ENCODE peak calls at places on chromosomes 3 and 15, in eight cellular contexts. H, I, M, N, C, U, O and R are unnamed samples.

GRCh38 chr3:177410734-177411133 is 213.5 kb upstream of the TBL1XR1 start:
- DNase-seq in H (peak; percentile 68), I (no peak), M (no peak), N (no peak), C (peak; percentile 51), U (no peak), O (no peak), R (no peak)

GRCh38 chr3:151837057-151837456 is 23.1 kb downstream of the AADAC start:
- DNase-seq in H (peak; percentile 23), I (peak; percentile 79), M (no peak), N (no peak), C (no peak), U (no peak), O (peak; percentile 42), R (no peak)

GRCh38 chr3:127183931-127184869 is 8.7 kb upstream of the PRR23E start:
- DNase-seq in H (no peak), I (no peak), M (peak; percentile 16), N (no peak), C (no peak), U (no peak), O (no peak), R (peak; percentile 29)

GRCh38 chr3:129967761-129968160 is 6.8 kb upstream of the TRH start:
- DNase-seq in H (no peak), I (no peak), M (no peak), N (no peak), C (no peak), U (no peak), O (no peak), R (no peak)

GRCh38 chr3:50242778-50243551 is 7.0 kb downstream of the GNAI2 start:
- DNase-seq in H (no peak), I (no peak), M (peak; percentile 90), N (peak; percentile 82), C (no peak), U (no peak), O (no peak), R (peak; percentile 91)

GRCh38 chr3:82055792-82056191 is 294.3 kb upstream of the GBE1 start:
- DNase-seq in H (no peak), I (no peak), M (no peak), N (no peak), C (no peak), U (no peak), O (no peak), R (no peak)

GRCh38 chr3:71987089-71987735 is 202.3 kb upstream of the PROK2 start:
- DNase-seq in H (no peak), I (no peak), M (no peak), N (no peak), C (no peak), U (no peak), O (no peak), R (no peak)

GRCh38 chr15:58545307-58546065 is 113.7 kb downstream of the LIPC start:
- DNase-seq in H (no peak), I (no peak), M (no peak), N (no peak), C (no peak), U (no peak), O (no peak), R (peak; percentile 40)

GRCh38 chr3:10437272-10437994 is 68.0 kb downstream of the ATP2B2 start:
- DNase-seq in H (no peak), I (no peak), M (no peak), N (no peak), C (peak; percentile 75), U (no peak), O (no peak), R (peak; percentile 67)

GRCh38 chr3:37990527-37990926 is at the start of gene VILL:
- DNase-seq in H (no peak), I (no peak), M (peak; percentile 78), N (no peak), C (no peak), U (no peak), O (no peak), R (peak; percentile 89)

GRCh38 chr3:128322030-128323022 is 144.4 kb downstream of the DNAJB8 start:
- DNase-seq in H (peak; percentile 73), I (peak; percentile 13), M (no peak), N (peak; percentile 42), C (peak; percentile 83), U (no peak), O (peak; percentile 69), R (peak; percentile 57)

GRCh38 chr3:149575213-149575961 is 82.4 kb downstream of the WWTR1 start:
- DNase-seq in H (no peak), I (peak; percentile 61), M (no peak), N (peak; percentile 45), C (no peak), U (no peak), O (peak; percentile 18), R (no peak)

GRCh38 chr3:131485116-131485515 is 17.7 kb downstream of the MRPL3 start:
- DNase-seq in H (no peak), I (no peak), M (no peak), N (no peak), C (no peak), U (no peak), O (no peak), R (no peak)

GRCh38 chr15:85754993-85755392 is 39.7 kb downstream of the KLHL25 start:
- DNase-seq in H (peak; percentile 63), I (no peak), M (peak; percentile 32), N (peak; percentile 63), C (no peak), U (no peak), O (no peak), R (peak; percentile 37)

GRCh38 chr3:28008235-28008634 is 233.2 kb upstream of the CMC1 start:
- DNase-seq in H (no peak), I (no peak), M (no peak), N (peak; percentile 26), C (no peak), U (no peak), O (no peak), R (no peak)

GRCh38 chr3:25306741-25307140 is 121.3 kb upstream of the RARB start:
- DNase-seq in H (no peak), I (no peak), M (no peak), N (no peak), C (no peak), U (no peak), O (no peak), R (no peak)

GRCh38 chr3:97189835-97190234 is 375.4 kb downstream of the EPHA6 start:
- DNase-seq in H (no peak), I (no peak), M (no peak), N (no peak), C (no peak), U (no peak), O (no peak), R (no peak)

GRCh38 chr3:377158-377561 is 180.6 kb downstream of the CHL1 start:
- DNase-seq in H (no peak), I (peak; percentile 4), M (no peak), N (no peak), C (no peak), U (no peak), O (peak; percentile 31), R (no peak)
- H3K9me3 ChIP-seq in H (no peaks in the 10 kb centered on the region), I (no peaks in the 10 kb centered on the region), M (no peaks in the 10 kb centered on the region), N (no peaks in the 10 kb centered on the region), C (no peaks in the 10 kb centered on the region), U (no peaks in the 10 kb centered on the region), O (no peaks in the 10 kb centered on the region), R (no peaks in the 10 kb centered on the region)

DNA sequence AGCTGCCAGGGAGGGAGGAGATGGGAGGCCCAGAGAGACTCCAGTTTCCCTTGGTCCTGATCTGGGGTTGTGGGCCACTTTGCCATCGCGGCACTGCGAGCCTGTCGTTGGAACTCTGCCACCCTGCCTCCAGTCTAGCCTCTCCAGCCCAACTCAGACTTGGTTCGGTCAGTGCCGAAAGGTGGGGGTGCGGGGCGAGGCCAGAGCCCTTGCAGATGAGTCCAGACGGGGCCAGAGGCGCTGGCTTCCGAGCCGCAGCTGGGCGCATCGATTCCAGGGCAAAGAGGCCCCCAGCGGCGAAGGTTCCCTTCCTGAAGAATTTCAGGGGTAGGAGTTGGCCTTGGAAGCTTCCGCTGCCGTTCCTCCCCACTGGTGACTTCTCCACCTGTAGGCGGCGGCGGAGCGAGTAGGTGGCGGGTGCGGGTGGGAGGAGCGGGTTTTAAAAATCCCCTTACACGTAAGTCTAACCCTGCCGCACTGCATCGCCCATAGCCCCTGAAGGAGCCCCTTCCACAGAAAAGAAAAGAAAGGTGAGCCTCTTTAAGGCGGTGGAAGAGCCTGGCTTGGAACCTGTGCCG is 5.1 kb downstream of the WNT5A start:
- DNase-seq in H (peak; percentile 12), I (no peak), M (no peak), N (no peak), C (no peak), U (peak; percentile 74), O (peak; percentile 46), R (no peak)
- TF ChIP-seq CTCF in H (no peak), I (no peak), M (no peak), N (no peak), C (no peak), U (no peak), O (peak; percentile 33), R (no peak)

DNA sequence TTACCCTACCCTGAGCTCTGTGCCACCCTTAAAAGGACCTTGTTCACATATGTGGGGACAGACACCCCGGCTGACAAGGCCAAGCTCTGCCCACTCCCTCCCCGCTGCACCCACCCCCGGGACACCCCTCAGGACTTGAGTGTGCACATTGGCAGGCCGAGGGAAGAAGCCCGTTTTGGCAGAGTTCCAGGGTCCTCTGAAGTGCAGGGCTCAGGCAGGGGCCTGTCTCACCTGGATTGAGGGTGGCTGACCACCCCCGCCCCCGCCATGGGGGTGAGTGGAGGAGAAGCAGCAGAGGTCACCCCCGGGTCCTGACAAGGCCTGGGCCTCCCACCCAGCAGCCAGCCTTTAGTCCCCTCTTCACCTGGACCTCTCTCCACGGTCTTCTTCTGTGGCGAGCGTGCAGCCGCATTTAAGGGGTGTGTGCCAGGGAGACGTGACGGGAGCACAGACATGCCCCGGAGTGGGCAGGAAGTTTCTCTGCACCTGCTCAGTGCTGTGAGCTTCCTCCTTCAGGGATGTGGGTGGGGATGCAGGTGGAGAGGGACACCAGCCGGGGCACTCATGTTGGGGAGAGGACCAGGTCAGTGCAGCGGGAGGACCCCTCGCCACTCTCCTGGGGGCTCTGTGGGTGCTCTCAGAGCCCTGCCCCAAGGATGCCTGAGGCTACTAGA is 50.7 kb downstream of the LINGO1 start:
- DNase-seq in H (no peak), I (no peak), M (no peak), N (no peak), C (no peak), U (peak; percentile 64), O (no peak), R (no peak)
- H3K27ac ChIP-seq in H (no peak overlapping the region), I (no peak overlapping the region), M (no peak overlapping the region), N (no peak overlapping the region), C (no peak overlapping the region), U (no peak overlapping the region), O (no peak overlapping the region), R (no peak overlapping the region)

GRCh38 chr15:25054329-25054728 is 99.5 kb downstream of the SNRPN start:
- DNase-seq in H (no peak), I (no peak), M (no peak), N (no peak), C (peak; percentile 43), U (no peak), O (no peak), R (peak; percentile 14)

GRCh38 chr15:25054943-25055342 is 100.2 kb downstream of the SNRPN start:
- DNase-seq in H (no peak), I (no peak), M (no peak), N (no peak), C (peak; percentile 25), U (no peak), O (no peak), R (no peak)

GRCh38 chr15:25052191-25052999 is 97.6 kb downstream of the SNRPN start:
- DNase-seq in H (no peak), I (no peak), M (no peak), N (peak; percentile 2), C (peak; percentile 36), U (no peak), O (no peak), R (no peak)

GRCh38 chr15:25053000-25053815 is 98.4 kb downstream of the SNRPN start:
- DNase-seq in H (no peak), I (no peak), M (no peak), N (no peak), C (peak; percentile 32), U (no peak), O (no peak), R (no peak)

GRCh38 chr15:25051399-25052154 is 96.8 kb downstream of the SNRPN start:
- DNase-seq in H (no peak), I (no peak), M (no peak), N (peak; percentile 2), C (peak; percentile 23), U (no peak), O (no peak), R (no peak)
- H3K9me3 ChIP-seq in H (peaks cover 15% of the 10 kb centered on the region), I (peaks cover 72% of the 10 kb centered on the region), M (no peaks in the 10 kb centered on the region), N (peaks cover 14% of the 10 kb centered on the region), C (peaks cover 91% of the 10 kb centered on the region), U (peaks cover 96% of the 10 kb centered on the region), O (peaks cover 27% of the 10 kb centered on the region), R (peaks cover 12% of the 10 kb centered on the region)